ENCODE peak calls at places on chromosomes 2 and 18, in six cellular contexts. R is T-cell; M is psoas muscle; V is activated naive CD8-positive, alpha-beta T cell treated with anti-CD3 and anti-CD28 coated beads, Interleukin-2, amount 10 ng/mL, durations not matched to agents 7 days and 5 days; A is ELR; D is HFFc6. Z is an unnamed sample.
A peak's percentile ranks its signal among the peaks of the same experiment; 100 is the strongest.

GRCh38 chr2:34652636-34653035 is 1053.5 kb upstream of the FAM98A start:
- DNase-seq in R (no peak), A (peak; percentile 9), V (no peak), D (no peak), M (no peak), Z (no peak)

GRCh38 chr2:195212586-195212985 is 444.4 kb upstream of the SLC39A10 start:
- DNase-seq in M (no peak), D (no peak), A (no peak), V (no peak), R (no peak), Z (no peak)

GRCh38 chr2:98912957-98913915 is 22.8 kb downstream of the CRACDL start:
- DNase-seq in D (no peak), A (no peak), V (no peak), R (no peak), M (no peak), Z (peak; percentile 24)

GRCh38 chr2:168545439-168546082 is 89.5 kb downstream of the CERS6 start:
- DNase-seq in V (no peak), M (no peak), A (peak; percentile 93), D (peak; percentile 77), R (no peak), Z (no peak)

GRCh38 chr2:134676960-134677359 is 41.8 kb downstream of the TMEM163 start:
- DNase-seq in D (no peak), V (peak; percentile 41), R (no peak), A (no peak), M (no peak), Z (no peak)

GRCh38 chr2:240840435-240841060 is 20.5 kb upstream of the KIF1A start:
- DNase-seq in R (no peak), D (peak; percentile 76), A (peak; percentile 82), M (no peak), V (peak; percentile 32), Z (peak; percentile 60)

GRCh38 chr2:64481665-64482064 is 27.7 kb downstream of the LGALSL start:
- DNase-seq in A (no peak), V (no peak), R (no peak), D (no peak), M (no peak), Z (no peak)

GRCh38 chr2:170886391-170886790 is 42.7 kb upstream of the GORASP2 start:
- DNase-seq in V (no peak), D (peak; percentile 92), R (no peak), M (no peak), A (peak; percentile 82), Z (no peak)

GRCh38 chr2:36965751-36966369 is 476 bp downstream of the STRN start:
- DNase-seq in M (no peak), V (peak; percentile 44), A (peak; percentile 43), R (peak; percentile 16), D (no peak), Z (peak; percentile 49)

GRCh38 chr18:57930476-57930875 is 113.5 kb upstream of the NEDD4L start:
- DNase-seq in A (no peak), D (no peak), V (no peak), R (no peak), M (no peak), Z (no peak)

GRCh38 chr2:237574894-237575868 is 8.8 kb downstream of the PRLH start:
- DNase-seq in D (no peak), R (no peak), V (no peak), M (no peak), A (no peak), Z (peak; percentile 77)

GRCh38 chr2:23659328-23659727 is 267.6 kb downstream of the ATAD2B start:
- DNase-seq in A (no peak), V (no peak), D (no peak), R (no peak), M (no peak), Z (no peak)

GRCh38 chr2:209629622-209630021 is 142.0 kb upstream of the UNC80 start:
- DNase-seq in D (peak; percentile 44), R (no peak), M (no peak), A (peak; percentile 6), V (no peak), Z (no peak)

GRCh38 chr2:100173907-100174525 is 31.6 kb upstream of the AFF3 start:
- DNase-seq in A (no peak), M (no peak), V (no peak), D (no peak), R (no peak), Z (no peak)

GRCh38 chr2:230439590-230439989 is 23.6 kb downstream of the SP100 start:
- DNase-seq in M (no peak), V (no peak), R (no peak), D (no peak), A (peak; percentile 60), Z (no peak)

GRCh38 chr2:234674781-234675201 is 177.9 kb upstream of the ARL4C start:
- DNase-seq in R (no peak), A (peak; percentile 83), D (peak; percentile 77), V (no peak), M (no peak), Z (no peak)

Z was measured in stomach.